ENCODE peak calls at places on chromosomes 3 and 15, in nine cellular contexts. W is EH, H is NCI-H774, Z is MV-4-11, N is iPS-NIHi11, D is NCI-H510A, J is ELR, P is astrocyte of the spinal cord, O is upper lobe of right lung. V is an unnamed sample.

GRCh38 chr3:12901631-12902045 is 60.3 kb upstream of the RPL32 start:
- DNase-seq in W (no peak), H (no peak), Z (peak), N (peak), D (no peak), J (no peak), P (no peak), O (no peak), V (no peak)

GRCh38 chr3:43203022-43203421 is 83.3 kb upstream of the SNRK start:
- DNase-seq in W (no peak), H (no peak), Z (no peak), N (no peak), D (no peak), J (no peak), P (no peak), O (no peak), V (no peak)

GRCh38 chr15:51405646-51406194 is 64.3 kb downstream of the GLDN start:
- DNase-seq in W (no peak), H (no peak), Z (no peak), N (no peak), D (no peak), J (no peak), P (peak), O (no peak), V (no peak)

GRCh38 chr15:64284037-64284436 is 71.9 kb downstream of the CSNK1G1 start:
- DNase-seq in W (peak), H (no peak), Z (peak), N (no peak), D (no peak), J (peak), P (peak), O (no peak), V (peak)

GRCh38 chr3:47799733-47800132 is 3.2 kb upstream of the DHX30 start:
- DNase-seq in W (peak), H (no peak), Z (no peak), N (no peak), D (no peak), J (peak), P (no peak), O (no peak), V (no peak)

GRCh38 chr3:8560608-8561007 is 59.0 kb downstream of the LMCD1 start:
- DNase-seq in W (peak), H (no peak), Z (no peak), N (no peak), D (no peak), J (peak), P (peak), O (no peak), V (peak)

GRCh38 chr3:127929818-127930217 is 14.8 kb downstream of the KBTBD12 start:
- DNase-seq in W (no peak), H (no peak), Z (no peak), N (no peak), D (no peak), J (peak), P (no peak), O (no peak), V (no peak)

GRCh38 chr3:13114811-13115615 is 41.8 kb upstream of the IQSEC1 start:
- DNase-seq in W (no peak), H (no peak), Z (no peak), N (no peak), D (no peak), J (no peak), P (no peak), O (peak), V (no peak)

GRCh38 chr3:150238995-150239612 is 169.0 kb upstream of the TSC22D2 start:
- DNase-seq in W (no peak), H (peak), Z (no peak), N (peak), D (no peak), J (peak), P (no peak), O (no peak), V (no peak)

GRCh38 chr3:195752538-195753331 is 32.0 kb downstream of the MUC20 start:
- DNase-seq in W (no peak), H (peak), Z (no peak), N (no peak), D (no peak), J (no peak), P (no peak), O (no peak), V (no peak)